ENCODE peak calls at places on chromosomes 7 and 10, in six cellular contexts. Z is HS-27A, B is SW480, Q is mesothelial cell of epicardium, T is BJ, U is NCI-H1436. R is an unnamed sample.

GRCh38 chr7:137772221-137772620 is 74.6 kb downstream of the DGKI start:
- DNase-seq in T (no peak), Q (no peak), U (no peak), B (no peak), Z (no peak), R (no peak)

GRCh38 chr7:34507191-34507590 is 150.8 kb upstream of the NPSR1 start:
- DNase-seq in U (no peak), Z (no peak), T (no peak), B (no peak), Q (no peak), R (no peak)

GRCh38 chr7:729154-730000 is 2.3 kb upstream of the PRKAR1B start:
- DNase-seq in T (no peak), B (no peak), Z (no peak), U (no peak), Q (no peak), R (no peak)

GRCh38 chr7:1542329-1542728 is 11.8 kb downstream of the MAFK start:
- DNase-seq in T (no peak), Q (no peak), Z (no peak), B (no peak), U (no peak), R (peak)

GRCh38 chr10:68223535-68224165 is 8.3 kb downstream of the ATOH7 start:
- DNase-seq in T (no peak), Z (no peak), B (no peak), U (no peak), Q (no peak), R (no peak)

GRCh38 chr10:13462551-13462950 is 66.3 kb downstream of the BEND7 start:
- DNase-seq in U (no peak), B (no peak), Z (no peak), T (no peak), Q (no peak), R (no peak)

GRCh38 chr10:68988530-68989316 is at the start of gene KIFBP:
- DNase-seq in Q (peak), U (peak), Z (peak), T (peak), B (peak), R (peak)

GRCh38 chr10:110360857-110361474 is 56.2 kb upstream of the SMNDC1 start:
- DNase-seq in B (peak), U (no peak), Q (no peak), Z (no peak), T (no peak), R (no peak)

GRCh38 chr7:102471791-102472125 is 7.0 kb downstream of the POLR2J start:
- DNase-seq in Z (no peak), B (no peak), Q (no peak), T (no peak), U (no peak), R (no peak)

GRCh38 chr10:113433711-113434110 is 119.1 kb upstream of the HABP2 start:
- DNase-seq in T (no peak), Q (no peak), B (no peak), U (no peak), Z (no peak), R (no peak)

GRCh38 chr10:111211756-111212155 is 134.9 kb downstream of the ADRA2A start:
- DNase-seq in B (no peak), Q (no peak), T (peak), U (no peak), Z (peak), R (no peak)

GRCh38 chr7:3371601-3372000 is 70.5 kb downstream of the SDK1 start:
- DNase-seq in B (no peak), U (no peak), Q (no peak), T (no peak), Z (no peak), R (no peak)

GRCh38 chr10:95363303-95363912 is 72.6 kb upstream of the PDLIM1 start:
- DNase-seq in B (peak), Z (peak), U (peak), Q (no peak), T (no peak), R (no peak)

GRCh38 chr10:111429288-111430028 is 352.6 kb downstream of the ADRA2A start:
- DNase-seq in Q (no peak), T (no peak), B (no peak), U (no peak), Z (no peak), R (no peak)

GRCh38 chr10:45501791-45502190 is 127.8 kb downstream of the ALOX5 start:
- DNase-seq in U (no peak), Q (no peak), T (no peak), Z (no peak), B (no peak), R (no peak)

GRCh38 chr10:97483526-97483925 is 14.7 kb downstream of the MMS19 start:
- DNase-seq in Q (no peak), U (no peak), Z (no peak), T (no peak), B (no peak), R (no peak)

GRCh38 chr7:8442295-8442813 is 8.9 kb downstream of the NXPH1 start:
- DNase-seq in U (no peak), Q (no peak), T (no peak), Z (no peak), B (no peak), R (no peak)

GRCh38 chr7:48718731-48719387 is 205.5 kb upstream of the CDC14C start:
- DNase-seq in U (no peak), B (peak), Z (no peak), T (no peak), Q (no peak), R (no peak)

GRCh38 chr10:61157182-61157581 is 213.2 kb upstream of the RHOBTB1 start:
- DNase-seq in B (no peak), Z (no peak), T (no peak), U (no peak), Q (no peak), R (no peak)

GRCh38 chr7:128361463-128362441 is at the start of gene PRRT4:
- DNase-seq in B (peak), T (no peak), Z (no peak), Q (peak), U (no peak), R (peak)

GRCh38 chr10:101041252-101041761 is 10.3 kb downstream of the SFXN3 start:
- DNase-seq in B (peak), U (peak), Q (no peak), Z (peak), T (peak), R (no peak)

GRCh38 chr10:124086787-124087671 is 6.4 kb downstream of the CHST15 start:
- DNase-seq in T (no peak), Q (no peak), U (peak), B (no peak), Z (no peak), R (no peak)

GRCh38 chr10:132311338-132311939 is 3.7 kb upstream of the STK32C start:
- DNase-seq in Z (no peak), B (no peak), U (peak), T (no peak), Q (no peak), R (no peak)

R was measured in upper lobe of left lung.